ENCODE peak calls at places on chromosomes 2 and 18, in four cellular contexts. E is K562, P is A549, S is HepG2. Y is an unnamed sample.

GRCh38 chr2:236671820-236672520 is 102.3 kb downstream of the ACKR3 start:
- DNase-seq in E (no peak), P (no peak), S (no peak), Y (peak; percentile 33)

GRCh38 chr18:58856881-58857280 is 7.8 kb upstream of the ZNF532 start:
- DNase-seq in E (no peak), P (peak; percentile 50), S (no peak), Y (no peak)

GRCh38 chr2:23478087-23478932 is 93.3 kb downstream of the KLHL29 start:
- DNase-seq in E (no peak), P (no peak), S (no peak), Y (no peak)

GRCh38 chr2:176636376-176636775 is 367.1 kb downstream of the MTX2 start:
- DNase-seq in E (no peak), P (no peak), S (no peak), Y (no peak)

GRCh38 chr2:9191044-9191481 is 15.5 kb upstream of the ASAP2 start:
- DNase-seq in E (no peak), P (peak; percentile 39), S (peak; percentile 82), Y (no peak)

GRCh38 chr2:58923869-58924268 is 682.7 kb upstream of the FANCL start:
- DNase-seq in E (no peak), P (peak; percentile 32), S (no peak), Y (no peak)

GRCh38 chr2:8645176-8645831 is 36.6 kb upstream of the ID2 start:
- DNase-seq in E (no peak), P (no peak), S (no peak), Y (no peak)

GRCh38 chr2:53755022-53755630 is 12.5 kb upstream of the CHAC2 start:
- DNase-seq in E (no peak), P (no peak), S (no peak), Y (no peak)

GRCh38 chr18:52694804-52695203 is 354.8 kb downstream of the DCC start:
- DNase-seq in E (no peak), P (peak; percentile 5), S (no peak), Y (no peak)

GRCh38 chr2:42052702-42053481 is 5.1 kb downstream of the PKDCC start:
- DNase-seq in E (peak; percentile 57), P (no peak), S (no peak), Y (no peak)

GRCh38 chr2:173596226-173596625 is 241.6 kb downstream of the CDCA7 start:
- DNase-seq in E (no peak), P (no peak), S (no peak), Y (no peak)

GRCh38 chr2:28768422-28768821 is 16.8 kb downstream of the PPP1CB start:
- DNase-seq in E (no peak), P (no peak), S (no peak), Y (no peak)

GRCh38 chr2:97996679-97997078 is 931 bp upstream of the TMEM131 start:
- DNase-seq in E (no peak), P (no peak), S (no peak), Y (no peak)

GRCh38 chr2:27683390-27684071 is 19.8 kb downstream of the SLC4A1AP start:
- DNase-seq in E (peak; percentile 79), P (peak; percentile 95), S (peak; percentile 97), Y (peak; percentile 70)

GRCh38 chr2:15136639-15137038 is 424.5 kb downstream of the NBAS start:
- DNase-seq in E (no peak), P (no peak), S (no peak), Y (no peak)

GRCh38 chr2:65550246-65550645 is 117.8 kb upstream of the SPRED2 start:
- DNase-seq in E (no peak), P (no peak), S (no peak), Y (no peak)

GRCh38 chr18:50797147-50797546 is 22.7 kb downstream of the MRO start:
- DNase-seq in E (no peak), P (no peak), S (no peak), Y (no peak)

GRCh38 chr2:108934583-108935230 is 54.3 kb downstream of the EDAR start:
- DNase-seq in E (no peak), P (no peak), S (no peak), Y (no peak)

GRCh38 chr2:238513346-238513745 is 86.6 kb downstream of the ASB1 start:
- DNase-seq in E (peak; percentile 53), P (peak; percentile 64), S (peak; percentile 68), Y (no peak)

GRCh38 chr2:236934166-236934565 is 151.5 kb upstream of the COPS8 start:
- DNase-seq in E (no peak), P (no peak), S (no peak), Y (no peak)

GRCh38 chr2:6993230-6993640 is 76.0 kb downstream of the RNF144A start:
- DNase-seq in E (no peak), P (no peak), S (no peak), Y (no peak)

GRCh38 chr2:96112501-96113366 is 3.6 kb downstream of the ADRA2B start:
- DNase-seq in E (no peak), P (no peak), S (no peak), Y (no peak)

GRCh38 chr18:40957533-40958070 is 997.4 kb upstream of the PIK3C3 start:
- DNase-seq in E (no peak), P (no peak), S (no peak), Y (no peak)

GRCh38 chr18:34492652-34493051 is 217.4 kb upstream of the DTNA start:
- DNase-seq in E (no peak), P (no peak), S (peak; percentile 87), Y (no peak)

GRCh38 chr2:14621114-14621513 is 11.4 kb upstream of the LRATD1 start:
- DNase-seq in E (no peak), P (no peak), S (no peak), Y (no peak)

GRCh38 chr2:165533331-165533730 is 63.8 kb downstream of the CSRNP3 start:
- DNase-seq in E (no peak), P (no peak), S (no peak), Y (no peak)

GRCh38 chr2:223764796-223765195 is 72.6 kb downstream of the AP1S3 start:
- DNase-seq in E (no peak), P (no peak), S (no peak), Y (no peak)

GRCh38 chr2:81097361-81097760 is 792.8 kb upstream of the LRRTM1 start:
- DNase-seq in E (no peak), P (no peak), S (no peak), Y (no peak)

GRCh38 chr2:81087646-81088045 is 783.1 kb upstream of the LRRTM1 start:
- DNase-seq in E (no peak), P (no peak), S (no peak), Y (no peak)

DNA sequence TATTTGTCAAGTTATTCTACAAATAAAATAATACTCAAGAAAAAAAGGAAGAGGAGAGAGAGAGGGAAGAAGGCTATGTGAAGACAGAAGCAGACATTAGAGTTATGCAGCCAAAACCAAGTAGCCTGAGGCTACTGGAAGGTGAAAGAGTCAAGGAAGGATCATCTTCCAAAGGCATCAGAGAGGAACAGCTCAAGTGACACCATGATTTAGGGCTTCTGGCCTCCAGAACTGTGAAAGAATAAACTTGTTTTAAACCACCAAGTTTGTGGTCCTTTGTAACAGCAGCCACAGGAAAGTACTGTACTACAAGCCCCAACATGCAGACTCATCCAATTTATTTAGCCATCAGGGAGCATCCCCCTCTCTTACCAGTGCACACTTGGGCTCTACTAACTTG is 788.5 kb upstream of the LRRTM1 start:
- DNase-seq in E (no peak), P (peak; percentile 1), S (no peak), Y (no peak)
- TF ChIP-seq POLR2A in E (no peak), P (no peak), S (no peak), Y (no peak)

DNA sequence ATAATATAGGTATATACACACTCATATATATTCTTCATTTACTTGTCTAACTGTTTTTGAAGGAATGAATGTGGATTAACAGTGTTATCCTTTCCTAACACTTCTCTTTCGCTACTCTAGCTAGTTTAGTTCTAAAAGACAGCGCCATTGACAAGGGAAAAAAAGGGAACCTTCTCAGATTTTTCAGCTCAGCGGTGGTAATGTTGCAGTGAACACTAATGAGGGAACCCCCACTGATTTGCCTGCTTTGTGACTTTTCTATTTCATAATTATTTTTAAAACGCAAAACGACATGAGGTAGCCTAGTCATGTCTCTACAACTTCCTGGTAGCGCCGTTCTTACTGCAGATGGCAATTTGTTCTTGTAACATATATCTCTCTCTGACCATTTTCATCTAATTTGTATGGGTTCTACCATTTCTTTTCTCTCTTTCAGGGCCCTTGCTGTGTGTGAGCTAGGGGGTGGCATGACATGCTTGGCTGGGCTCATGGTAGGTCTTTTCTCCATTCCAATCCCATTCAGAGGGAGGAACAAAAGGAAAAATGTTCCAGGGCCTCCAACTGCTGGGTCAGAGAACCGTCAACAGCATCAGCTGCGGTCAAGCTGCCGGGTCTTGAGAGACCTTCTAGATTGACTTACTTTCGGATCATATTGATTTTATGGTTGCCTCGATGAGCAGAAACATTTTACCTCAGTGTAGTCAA is 235.5 kb upstream of the SIX3 start:
- DNase-seq in E (no peak), P (no peak), S (no peak), Y (no peak)
- TF ChIP-seq PHF8 in E (no peak), P (no peak), S (no peak), Y (no peak)

GRCh38 chr18:37252342-37252741 is 313.3 kb downstream of the CELF4 start:
- DNase-seq in E (no peak), P (no peak), S (no peak), Y (no peak)

GRCh38 chr18:37253424-37254255 is 312.0 kb downstream of the CELF4 start:
- DNase-seq in E (peak; percentile 96), P (no peak), S (no peak), Y (no peak)

GRCh38 chr18:37252854-37253396 is 312.7 kb downstream of the CELF4 start:
- DNase-seq in E (no peak), P (no peak), S (no peak), Y (no peak)

GRCh38 chr18:37254256-37254880 is 311.2 kb downstream of the CELF4 start:
- DNase-seq in E (no peak), P (no peak), S (no peak), Y (no peak)

GRCh38 chr18:37254973-37255372 is 310.6 kb downstream of the CELF4 start:
- DNase-seq in E (no peak), P (no peak), S (no peak), Y (no peak)
- TF ChIP-seq MAFK in E (no peak), P (no peak), S (no peak), Y (no peak)

GRCh38 chr2:118221952-118222594 is 133.8 kb downstream of the INSIG2 start:
- DNase-seq in E (peak; percentile 55), P (peak; percentile 63), S (peak; percentile 61), Y (peak; percentile 52)

GRCh38 chr2:118222643-118223486 is 134.6 kb downstream of the INSIG2 start:
- DNase-seq in E (no peak), P (no peak), S (no peak), Y (no peak)

GRCh38 chr2:118223487-118224136 is 135.3 kb downstream of the INSIG2 start:
- DNase-seq in E (no peak), P (no peak), S (no peak), Y (peak; percentile 60)

GRCh38 chr2:118224888-118225264 is 136.6 kb downstream of the INSIG2 start:
- DNase-seq in E (no peak), P (no peak), S (no peak), Y (no peak)

DNA sequence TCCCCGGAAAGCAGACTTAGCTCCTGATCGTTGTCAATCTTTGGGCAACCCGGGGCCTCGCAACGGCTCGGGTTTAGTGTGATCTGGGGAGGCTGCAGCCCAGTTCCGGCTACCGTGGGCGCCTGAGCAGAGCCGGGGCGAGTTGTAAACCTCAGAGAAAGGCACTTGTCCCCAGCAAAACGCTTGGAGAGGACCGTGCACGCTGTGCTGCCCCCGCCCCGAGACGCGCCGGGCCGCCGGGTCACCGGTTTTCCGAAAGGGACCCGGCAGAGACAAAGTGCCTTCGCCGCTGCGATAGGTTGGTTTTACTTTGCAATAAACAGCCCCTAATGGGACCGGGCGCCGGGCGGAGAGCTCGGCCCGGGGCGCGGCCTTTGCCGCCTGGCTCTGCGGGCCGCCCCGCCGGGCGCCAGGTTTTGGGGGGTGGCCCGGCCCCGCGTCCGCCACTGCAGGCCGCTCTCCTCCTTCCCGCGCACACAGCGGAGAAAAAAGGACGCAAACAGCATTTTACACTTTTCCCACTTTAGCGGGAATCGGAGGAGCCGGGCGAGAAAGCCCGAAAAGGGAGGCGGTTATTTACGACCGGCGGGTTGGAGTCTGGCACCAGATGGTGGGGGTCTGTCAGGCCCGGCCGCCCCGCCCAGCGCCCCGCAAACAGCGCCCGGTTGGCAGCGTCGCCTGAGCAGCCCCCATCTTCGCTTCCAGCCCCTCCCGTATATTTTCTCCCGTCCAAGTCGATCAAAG is 136.0 kb downstream of the INSIG2 start:
- DNase-seq in E (no peak), P (no peak), S (no peak), Y (no peak)
- TF ChIP-seq POLR2A in E (no peak), P (no peak), S (no peak), Y (no peak)